ENCODE peak calls at places on chromosome 6, in five cellular contexts. W is GM12865, H is uterus, O is nephron progenitor cell, L is HCEC 1CT. R is an unnamed sample.

GRCh38 chr6:43763133-43763797 is 6.7 kb upstream of the VEGFA start:
- DNase-seq in W (no peak), H (no peak), O (no peak), L (no peak), R (no peak)

GRCh38 chr6:513961-514360 is 122.4 kb downstream of the IRF4 start:
- DNase-seq in W (no peak), H (no peak), O (no peak), L (no peak), R (no peak)

GRCh38 chr6:168075787-168076202 is 3.2 kb downstream of the FRMD1 start:
- DNase-seq in W (no peak), H (no peak), O (no peak), L (no peak), R (no peak)

GRCh38 chr6:28940294-28940858 is 16.6 kb upstream of the TRIM27 start:
- DNase-seq in W (peak; percentile 72), H (peak; percentile 35), O (peak; percentile 51), L (peak; percentile 56), R (peak; percentile 54)

GRCh38 chr6:31308050-31308844 is 36.4 kb upstream of the HLA-C start:
- DNase-seq in W (peak; percentile 88), H (no peak), O (no peak), L (no peak), R (no peak)

GRCh38 chr6:113120577-113121285 is 736.4 kb upstream of the MARCKS start:
- DNase-seq in W (peak; percentile 16), H (no peak), O (no peak), L (peak; percentile 78), R (no peak)

GRCh38 chr6:81171991-81172740 is 580.3 kb downstream of the TENT5A start:
- DNase-seq in W (no peak), H (peak; percentile 24), O (no peak), L (peak; percentile 59), R (peak; percentile 21)

GRCh38 chr6:17986656-17987575 is 519 bp downstream of the KIF13A start:
- DNase-seq in W (peak; percentile 19), H (peak; percentile 53), O (peak; percentile 58), L (peak; percentile 49), R (peak; percentile 40)

GRCh38 chr6:31858707-31859106 is 3.9 kb downstream of the NEU1 start:
- DNase-seq in W (no peak), H (no peak), O (no peak), L (no peak), R (no peak)

GRCh38 chr6:51842066-51842465 is 245.3 kb downstream of the PKHD1 start:
- DNase-seq in W (no peak), H (no peak), O (no peak), L (no peak), R (no peak)

GRCh38 chr6:107700016-107700335 is 124.1 kb downstream of the SCML4 start:
- DNase-seq in W (no peak), H (no peak), O (no peak), L (no peak), R (no peak)

GRCh38 chr6:102085257-102085656 is 691.7 kb downstream of the GRIK2 start:
- DNase-seq in W (no peak), H (no peak), O (no peak), L (no peak), R (no peak)

GRCh38 chr6:82611751-82612150 is 248.1 kb downstream of the TPBG start:
- DNase-seq in W (no peak), H (no peak), O (no peak), L (no peak), R (no peak)

GRCh38 chr6:92577077-92577719 is 842.2 kb downstream of the EPHA7 start:
- DNase-seq in W (no peak), H (no peak), O (no peak), L (no peak), R (no peak)

GRCh38 chr6:36501686-36502085 is 45.6 kb downstream of the STK38 start:
- DNase-seq in W (no peak), H (no peak), O (no peak), L (no peak), R (no peak)

GRCh38 chr6:158567152-158567551 is 7.3 kb downstream of the TMEM181 start:
- DNase-seq in W (no peak), H (no peak), O (no peak), L (no peak), R (no peak)

GRCh38 chr6:25085761-25086160 is 150.0 kb upstream of the RIPOR2 start:
- DNase-seq in W (peak; percentile 19), H (no peak), O (no peak), L (no peak), R (no peak)

GRCh38 chr6:156905801-156906200 is 128.6 kb downstream of the ARID1B start:
- DNase-seq in W (no peak), H (no peak), O (no peak), L (no peak), R (no peak)

GRCh38 chr6:155417454-155417853 is 38.2 kb downstream of the NOX3 start:
- DNase-seq in W (peak; percentile 24), H (no peak), O (no peak), L (peak; percentile 15), R (no peak)

GRCh38 chr6:131199568-131200272 is 64.5 kb downstream of the AKAP7 start:
- DNase-seq in W (peak; percentile 92), H (no peak), O (peak; percentile 30), L (peak; percentile 64), R (no peak)

GRCh38 chr6:41726876-41727275 is 8.5 kb downstream of the TFEB start:
- DNase-seq in W (no peak), H (no peak), O (no peak), L (no peak), R (no peak)

GRCh38 chr6:57102976-57103375 is 13.0 kb downstream of the ZNF451 start:
- DNase-seq in W (no peak), H (no peak), O (no peak), L (no peak), R (no peak)

GRCh38 chr6:46490425-46491200 is 636 bp downstream of the RCAN2 start:
- DNase-seq in W (no peak), H (peak; percentile 49), O (peak; percentile 79), L (no peak), R (no peak)

GRCh38 chr6:129312865-129313264 is 397.1 kb downstream of the ARHGAP18 start:
- DNase-seq in W (no peak), H (no peak), O (no peak), L (peak; percentile 70), R (no peak)

GRCh38 chr6:30752164-30752927 is 8.0 kb upstream of the IER3 start:
- DNase-seq in W (no peak), H (peak; percentile 95), O (no peak), L (peak; percentile 100), R (peak; percentile 82)

GRCh38 chr6:157268835-157269234 is 54.5 kb downstream of the TMEM242 start:
- DNase-seq in W (no peak), H (peak; percentile 60), O (no peak), L (no peak), R (no peak)

GRCh38 chr6:35663447-35664235 is 25.1 kb downstream of the FKBP5 start:
- DNase-seq in W (peak; percentile 16), H (no peak), O (no peak), L (peak; percentile 87), R (no peak)

GRCh38 chr6:110404602-110405001 is 10.8 kb downstream of the DDO start:
- DNase-seq in W (no peak), H (no peak), O (no peak), L (no peak), R (no peak)

GRCh38 chr6:30876039-30876730 is 8.1 kb upstream of the DDR1 start:
- DNase-seq in W (peak; percentile 52), H (peak; percentile 61), O (no peak), L (no peak), R (peak; percentile 40)

GRCh38 chr6:112466378-112467151 is 119.4 kb downstream of the RFPL4B start:
- DNase-seq in W (peak; percentile 21), H (no peak), O (no peak), L (peak; percentile 82), R (no peak)

GRCh38 chr6:26053929-26054658 is 33.1 kb upstream of the HFE start:
- DNase-seq in W (peak; percentile 25), H (no peak), O (no peak), L (peak; percentile 39), R (no peak)

GRCh38 chr6:100998111-100998510 is 117.0 kb upstream of the ASCC3 start:
- DNase-seq in W (no peak), H (no peak), O (no peak), L (peak; percentile 88), R (no peak)

GRCh38 chr6:24683297-24684296 is 16.7 kb downstream of the ACOT13 start:
- DNase-seq in W (no peak), H (no peak), O (no peak), L (no peak), R (no peak)

GRCh38 chr6:167510648-167511047 is 185.8 kb downstream of the TTLL2 start:
- DNase-seq in W (no peak), H (no peak), O (no peak), L (no peak), R (no peak)